ENCODE peak calls at places on chromosomes 7 and 10, in six cellular contexts. U is AG04449; C is Right ventricle myocardium superior; E is pancreas; D is ACHN; V is activated CD4-positive, alpha-beta memory T cell treated with anti-CD3 and anti-CD28 coated beads, Interleukin-2, amount 10 ng/mL, durations not matched to agents 7 days and 5 days. T is an unnamed sample.

GRCh38 chr7:123662293-123662692 is 6.6 kb downstream of the LMOD2 start:
- DNase-seq in E (no peak), D (no peak), C (no peak), U (no peak), V (no peak), T (no peak)

GRCh38 chr10:88385601-88386203 is 197.4 kb downstream of the RNLS start:
- DNase-seq in V (peak), D (peak), C (peak), E (peak), U (no peak), T (peak)

GRCh38 chr10:128884496-128884895 is 582.5 kb upstream of the MGMT start:
- DNase-seq in D (no peak), E (no peak), V (no peak), C (no peak), U (no peak), T (no peak)

GRCh38 chr7:120995659-120996058 is 7.1 kb downstream of the CPED1 start:
- DNase-seq in V (no peak), U (no peak), D (no peak), E (no peak), C (no peak), T (no peak)

GRCh38 chr10:97291357-97292096 is 910 bp downstream of the ARHGAP19 start:
- DNase-seq in V (no peak), E (no peak), C (no peak), D (peak), U (no peak), T (no peak)

GRCh38 chr7:44348300-44348699 is 22.9 kb upstream of the CAMK2B start:
- DNase-seq in D (peak), U (no peak), E (no peak), V (no peak), C (no peak), T (no peak)

GRCh38 chr7:121940907-121941306 is 67.9 kb downstream of the PTPRZ1 start:
- DNase-seq in U (no peak), C (no peak), V (no peak), D (no peak), E (no peak), T (no peak)

GRCh38 chr10:103843854-103844567 is 11.4 kb downstream of the SH3PXD2A start:
- DNase-seq in D (no peak), U (no peak), C (peak), E (peak), V (no peak), T (no peak)

T was measured in upper lobe of left lung.